ENCODE peak calls at places on chromosome 4, in six cellular contexts. I is GOT3, N is lung, G is psoas muscle, W is NCI-H2171 treated with DMSO at 0.1 percent for 48 hours, F is mucosa of descending colon. V is an unnamed sample.

GRCh38 chr4:150136036-150136435 is 57.8 kb downstream of the DCLK2 start:
- DNase-seq in I (no peak), N (no peak), G (no peak), W (no peak), F (no peak), V (no peak)

GRCh38 chr4:74999714-75000309 is 66.9 kb downstream of the PARM1 start:
- DNase-seq in I (no peak), N (no peak), G (no peak), W (peak; percentile 19), F (no peak), V (no peak)

GRCh38 chr4:110211007-110211769 is 12.8 kb upstream of the ELOVL6 start:
- DNase-seq in I (no peak), N (no peak), G (no peak), W (peak; percentile 1), F (no peak), V (no peak)

GRCh38 chr4:41305486-41305885 is 48.8 kb downstream of the UCHL1 start:
- DNase-seq in I (no peak), N (no peak), G (no peak), W (peak; percentile 79), F (no peak), V (no peak)

GRCh38 chr4:81607947-81608346 is 136.2 kb upstream of the RASGEF1B start:
- DNase-seq in I (no peak), N (no peak), G (no peak), W (no peak), F (no peak), V (no peak)

GRCh38 chr4:83011779-83012630 is 1.4 kb upstream of the LIN54 start:
- DNase-seq in I (peak; percentile 3), N (peak; percentile 39), G (peak; percentile 68), W (peak; percentile 40), F (peak; percentile 70), V (peak; percentile 59)

GRCh38 chr4:183455431-183456145 is 11.2 kb downstream of the CDKN2AIP start:
- DNase-seq in I (no peak), N (no peak), G (no peak), W (no peak), F (no peak), V (no peak)

GRCh38 chr4:38235338-38235737 is 275.1 kb downstream of the PTTG2 start:
- DNase-seq in I (no peak), N (no peak), G (no peak), W (no peak), F (no peak), V (no peak)

GRCh38 chr4:6198768-6199343 is 1.5 kb downstream of the JAKMIP1 start:
- DNase-seq in I (no peak), N (no peak), G (no peak), W (no peak), F (no peak), V (no peak)

GRCh38 chr4:23873717-23874535 is 15.9 kb downstream of the PPARGC1A start:
- DNase-seq in I (no peak), N (no peak), G (no peak), W (no peak), F (no peak), V (no peak)